ENCODE peak calls at places on chromosomes 11 and 22, in ten cellular contexts. E is T-cell; J is ureter; G is H9; F is nucleus accumbens; D is CD4-positive, CD25-positive, alpha-beta regulatory T cell; P is HFFc6; H is left lung; B is GM12864; U is hepatic stellate cell. W is an unnamed sample.

GRCh38 chr11:70383664-70384395 is 14.5 kb upstream of the CTTN start:
- DNase-seq in E (no peak), F (no peak), H (no peak), U (no peak), B (no peak), P (no peak), G (no peak), D (no peak), J (no peak), W (no peak)

GRCh38 chr11:45158891-45159605 is 12.6 kb downstream of the PRDM11 start:
- DNase-seq in J (no peak), U (no peak), G (no peak), F (no peak), P (no peak), D (no peak), E (no peak), H (no peak), B (no peak), W (no peak)

GRCh38 chr22:23394525-23395326 is 185.4 kb downstream of the IGLL1 start:
- DNase-seq in U (no peak), H (no peak), D (no peak), B (no peak), J (no peak), E (no peak), P (no peak), F (no peak), G (no peak), W (no peak)

GRCh38 chr22:40855104-40855959 is 1.1 kb downstream of the ST13 start:
- DNase-seq in D (no peak), U (no peak), F (no peak), P (no peak), G (no peak), B (no peak), J (no peak), E (no peak), H (no peak), W (peak)

GRCh38 chr11:105867742-105868141 is 154.3 kb downstream of the MSANTD4 start:
- DNase-seq in D (no peak), J (no peak), H (no peak), G (no peak), E (no peak), U (no peak), P (no peak), F (no peak), B (no peak), W (no peak)

GRCh38 chr11:131375936-131376335 is 5.5 kb downstream of the NTM start:
- DNase-seq in H (no peak), P (no peak), F (no peak), B (no peak), U (no peak), E (no peak), J (no peak), D (no peak), G (no peak), W (no peak)

GRCh38 chr11:32456864-32457263 is 21.5 kb upstream of the WT1 start:
- DNase-seq in P (no peak), B (no peak), E (no peak), D (no peak), H (no peak), F (no peak), J (no peak), G (no peak), U (no peak), W (no peak)

GRCh38 chr11:62127426-62127825 is 3.6 kb downstream of the INCENP start:
- DNase-seq in H (no peak), P (no peak), E (no peak), F (no peak), G (no peak), J (no peak), D (no peak), B (no peak), U (no peak), W (no peak)

GRCh38 chr22:27212617-27213177 is 555.3 kb downstream of the MIAT start:
- DNase-seq in F (no peak), U (peak), B (no peak), E (no peak), D (no peak), G (no peak), J (peak), H (no peak), P (peak), W (no peak)

GRCh38 chr11:118055966-118056365 is 20.9 kb upstream of the TMPRSS4 start:
- DNase-seq in U (no peak), F (no peak), E (no peak), D (no peak), B (no peak), H (no peak), J (peak), P (no peak), G (no peak), W (no peak)

GRCh38 chr22:33357894-33358440 is 299.8 kb upstream of the SYN3 start:
- DNase-seq in D (no peak), G (no peak), B (no peak), F (no peak), P (no peak), J (no peak), U (no peak), H (no peak), E (no peak), W (no peak)

GRCh38 chr11:8671242-8671641 is 11.2 kb downstream of the TRIM66 start:
- DNase-seq in D (no peak), P (peak), H (no peak), G (peak), U (peak), B (no peak), J (no peak), E (no peak), F (no peak), W (peak)

GRCh38 chr11:68658661-68659060 is 25.7 kb upstream of the GAL start:
- DNase-seq in E (no peak), H (no peak), J (no peak), U (no peak), G (no peak), B (no peak), D (no peak), F (no peak), P (peak), W (no peak)

GRCh38 chr11:64685536-64685935 is 37.5 kb downstream of the NRXN2 start:
- DNase-seq in E (no peak), U (no peak), G (no peak), P (no peak), F (no peak), J (no peak), D (no peak), H (no peak), B (no peak), W (no peak)

GRCh38 chr11:46918087-46918751 is at the start of gene LRP4:
- DNase-seq in J (no peak), P (no peak), G (peak), D (peak), B (no peak), H (peak), E (no peak), U (peak), F (no peak), W (peak)

GRCh38 chr22:40387758-40388157 is 17.4 kb downstream of the SGSM3 start:
- DNase-seq in U (no peak), G (no peak), P (no peak), E (no peak), H (no peak), J (no peak), F (no peak), D (no peak), B (no peak), W (no peak)

GRCh38 chr11:79025622-79026021 is 415.2 kb downstream of the TENM4 start:
- DNase-seq in P (no peak), D (no peak), H (no peak), F (no peak), B (no peak), J (no peak), E (no peak), U (no peak), G (no peak), W (no peak)

GRCh38 chr11:129593098-129593497 is 217.4 kb downstream of the BARX2 start:
- DNase-seq in G (no peak), B (no peak), D (no peak), P (no peak), F (no peak), J (peak), E (no peak), U (no peak), H (no peak), W (no peak)

GRCh38 chr11:10314199-10315072 is 9.6 kb downstream of the ADM start:
- DNase-seq in D (peak), G (peak), H (no peak), B (peak), E (no peak), U (peak), F (no peak), P (no peak), J (no peak), W (no peak)